ENCODE peak calls at places on chromosomes 7 and 10, in eight cellular contexts. R is NCI-H1436; L is NCI-H2081 treated with DMSO at 0.1 percent for 48 hours; X is T-helper 9 cell; I is NCI-H1105; U is cardiac muscle cell; F is HTR-8/SVneo; K is CD8-positive, alpha-beta memory T cell. Q is an unnamed sample.

GRCh38 chr10:72702868-72703581 is 11.1 kb downstream of the MCU start:
- DNase-seq in R (no peak), L (no peak), X (no peak), I (no peak), U (peak), F (no peak), K (no peak), Q (no peak)

GRCh38 chr10:11551915-11552602 is 59.4 kb downstream of the USP6NL start:
- DNase-seq in R (no peak), L (no peak), X (no peak), I (no peak), U (peak), F (peak), K (no peak), Q (peak)

GRCh38 chr7:23220690-23221305 is 25.8 kb upstream of the GPNMB start:
- DNase-seq in R (no peak), L (no peak), X (no peak), I (no peak), U (peak), F (no peak), K (no peak), Q (no peak)

GRCh38 chr10:112307631-112308502 is 24.7 kb downstream of the TECTB start:
- DNase-seq in R (no peak), L (no peak), X (no peak), I (no peak), U (peak), F (peak), K (peak), Q (no peak)

GRCh38 chr10:114635101-114635500 is 23.0 kb downstream of the ABLIM1 start:
- DNase-seq in R (no peak), L (no peak), X (no peak), I (no peak), U (peak), F (no peak), K (no peak), Q (no peak)

GRCh38 chr7:12291870-12292269 is 80.8 kb downstream of the TMEM106B start:
- DNase-seq in R (no peak), L (no peak), X (no peak), I (no peak), U (no peak), F (no peak), K (no peak), Q (no peak)

GRCh38 chr7:30321992-30322637 is 37.7 kb downstream of the ZNRF2 start:
- DNase-seq in R (no peak), L (no peak), X (no peak), I (no peak), U (peak), F (no peak), K (no peak), Q (peak)

GRCh38 chr10:119460369-119461195 is 81.9 kb downstream of the RGS10 start:
- DNase-seq in R (no peak), L (no peak), X (no peak), I (no peak), U (no peak), F (no peak), K (no peak), Q (no peak)

GRCh38 chr7:91156326-91156725 is 107.9 kb upstream of the FZD1 start:
- DNase-seq in R (no peak), L (no peak), X (no peak), I (no peak), U (no peak), F (no peak), K (no peak), Q (no peak)

GRCh38 chr7:20744913-20745587 is 41.6 kb downstream of the SP8 start:
- DNase-seq in R (peak), L (peak), X (no peak), I (peak), U (no peak), F (peak), K (no peak), Q (no peak)